ENCODE peak calls at places on chromosomes 16 and 17, in five cellular contexts. U is PC-3, B is GM23338, Z is pancreas, D is body of pancreas. W is an unnamed sample.

GRCh38 chr16:48047755-48048154 is 108.0 kb downstream of the ABCC12 start:
- DNase-seq in B (no peak), Z (no peak), D (no peak), U (no peak), W (no peak)

GRCh38 chr17:69761767-69762321 is 313.2 kb upstream of the KCNJ16 start:
- DNase-seq in D (no peak), Z (no peak), B (peak), U (peak), W (no peak)

GRCh38 chr16:48277158-48277557 is 29.8 kb upstream of the ABCC11 start:
- DNase-seq in Z (peak), B (no peak), D (peak), U (no peak), W (peak)

GRCh38 chr17:67829331-67829730 is 4.0 kb downstream of the BPTF start:
- DNase-seq in U (peak), B (peak), D (no peak), Z (no peak), W (no peak)

GRCh38 chr16:74769791-74770190 is 4.8 kb downstream of the FA2H start:
- DNase-seq in D (peak), U (no peak), B (no peak), Z (no peak), W (no peak)

GRCh38 chr16:4515611-4516233 is 22.9 kb downstream of the CDIP1 start:
- DNase-seq in U (no peak), D (no peak), Z (no peak), B (no peak), W (no peak)

GRCh38 chr17:40323731-40324650 is 15.0 kb downstream of the RARA start:
- DNase-seq in B (no peak), D (peak), Z (peak), U (peak), W (peak)

GRCh38 chr17:82103588-82104451 is 5.8 kb upstream of the FASN start:
- DNase-seq in U (peak), B (peak), Z (no peak), D (peak), W (peak)

GRCh38 chr16:50123417-50123816 is 29.7 kb upstream of the TENT4B start:
- DNase-seq in D (no peak), B (no peak), U (no peak), Z (no peak), W (no peak)

GRCh38 chr16:27767081-27767480 is 217.1 kb downstream of the KATNIP start:
- DNase-seq in U (no peak), B (no peak), D (no peak), Z (no peak), W (no peak)

GRCh38 chr16:87445486-87445885 is 47.3 kb downstream of the ZCCHC14 start:
- DNase-seq in Z (no peak), D (no peak), U (no peak), B (no peak), W (no peak)

GRCh38 chr16:89031715-89032659 is 55.0 kb upstream of the CBFA2T3 start:
- DNase-seq in U (no peak), B (no peak), D (no peak), Z (peak), W (peak)

GRCh38 chr16:29029168-29029994 is 44.5 kb downstream of the LAT start:
- DNase-seq in Z (no peak), B (peak), D (no peak), U (peak), W (no peak)

GRCh38 chr16:89360760-89361435 is 129.5 kb downstream of the ANKRD11 start:
- DNase-seq in U (no peak), Z (peak), B (no peak), D (peak), W (peak)

GRCh38 chr16:4371481-4372314 is at the start of gene VASN:
- DNase-seq in B (peak), D (peak), U (peak), Z (peak), W (peak)

GRCh38 chr17:3556905-3557767 is 476 bp downstream of the TRPV3 start:
- DNase-seq in Z (no peak), D (no peak), U (peak), B (no peak), W (no peak)

GRCh38 chr16:72033437-72033836 is 20.9 kb upstream of the HP start:
- DNase-seq in Z (no peak), D (no peak), B (no peak), U (no peak), W (no peak)

GRCh38 chr16:24997665-24998064 is 17.5 kb downstream of the ARHGAP17 start:
- DNase-seq in B (no peak), Z (no peak), U (no peak), D (no peak), W (no peak)

GRCh38 chr17:30450125-30451027 is 26.8 kb upstream of the GOSR1 start:
- DNase-seq in B (no peak), U (peak), D (no peak), Z (no peak), W (no peak)

GRCh38 chr16:64122177-64122576 is 999.7 kb downstream of the CDH11 start:
- DNase-seq in B (no peak), Z (no peak), D (no peak), U (peak), W (no peak)

GRCh38 chr16:50497592-50497991 is 50.6 kb upstream of the NKD1 start:
- DNase-seq in B (no peak), D (no peak), Z (no peak), U (no peak), W (no peak)

GRCh38 chr17:38912221-38912813 is 13.1 kb upstream of the LASP1NB start:
- DNase-seq in Z (peak), D (peak), B (no peak), U (no peak), W (peak)

GRCh38 chr17:39225308-39225973 is at the start of gene STAC2:
- DNase-seq in D (no peak), Z (no peak), B (no peak), U (no peak), W (no peak)

GRCh38 chr16:27820646-27821345 is 242.7 kb downstream of the GSG1L start:
- DNase-seq in D (no peak), B (no peak), U (no peak), Z (peak), W (no peak)

GRCh38 chr16:67000384-67001158 is 12.2 kb downstream of the CES4A start:
- DNase-seq in D (peak), U (peak), B (peak), Z (peak), W (peak)

GRCh38 chr17:42260318-42260717 is 15.9 kb downstream of the STAT5B start:
- DNase-seq in U (no peak), D (no peak), B (no peak), Z (no peak), W (no peak)

GRCh38 chr17:50060951-50061712 is 5.2 kb downstream of the ITGA3 start:
- DNase-seq in Z (no peak), B (no peak), U (peak), D (peak), W (peak)

DNA sequence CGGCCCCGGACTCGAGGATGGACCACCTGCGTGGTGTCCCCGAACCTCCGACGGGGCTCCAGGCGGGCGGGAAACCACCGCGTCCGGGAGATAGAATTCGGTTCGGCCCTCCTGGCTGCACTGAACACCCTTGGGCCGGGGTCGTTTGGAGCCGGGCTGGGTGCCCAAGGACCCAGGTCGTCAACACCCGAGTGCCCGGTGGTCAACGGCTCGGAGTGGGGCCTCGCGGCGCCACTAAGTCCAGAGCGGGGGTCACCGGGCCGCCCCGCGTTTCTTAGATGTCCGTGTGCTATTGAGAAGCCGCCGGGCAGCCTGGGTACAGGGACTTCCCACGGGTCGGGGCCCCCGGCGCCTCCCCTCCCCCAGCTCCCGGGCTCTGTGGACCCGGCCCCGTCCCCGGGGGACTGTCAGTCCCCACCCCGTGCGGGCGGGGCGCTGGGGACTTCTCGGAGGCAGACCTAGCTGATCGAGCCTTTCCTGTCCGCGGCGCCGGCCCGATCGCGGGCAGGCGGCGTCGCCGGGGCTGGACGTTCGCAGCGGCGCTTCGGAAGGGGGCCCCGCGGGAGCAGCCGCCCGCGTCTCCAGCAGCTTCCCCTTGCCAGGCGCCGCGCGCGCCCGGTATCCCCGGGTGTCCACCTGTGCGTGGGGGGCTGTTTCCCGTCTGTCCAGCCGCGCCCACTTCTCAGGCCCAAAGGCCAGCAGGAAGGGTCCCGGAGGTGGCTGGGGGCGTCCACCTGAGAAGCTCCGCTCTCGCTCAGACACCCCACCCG is 655 bp upstream of the NPTX1 start:
- DNase-seq in U (no peak), Z (peak), D (no peak), B (no peak), W (no peak)
- H3K4me3 ChIP-seq in U (peak), Z (peak), D (no peak), B (peak), W (peak)

GRCh38 chr17:76957600-76958464 is 89.6 kb downstream of the MGAT5B start:
- DNase-seq in B (peak), D (no peak), U (no peak), Z (no peak), W (no peak)
- H3K27ac ChIP-seq in B (peak), D (no peak), U (no peak), Z (no peak), W (no peak)

GRCh38 chr16:52547001-52547833 is at the start of gene TOX3:
- DNase-seq in Z (peak), B (peak), U (no peak), D (peak), W (peak)

GRCh38 chr16:52545544-52546262 is 1.2 kb downstream of the TOX3 start:
- DNase-seq in U (no peak), Z (peak), D (no peak), B (peak), W (no peak)

GRCh38 chr16:52543654-52544053 is 3.3 kb downstream of the TOX3 start:
- DNase-seq in U (no peak), D (no peak), Z (no peak), B (no peak), W (no peak)

GRCh38 chr16:52546291-52546941 is 527 bp downstream of the TOX3 start:
- DNase-seq in Z (peak), D (no peak), B (peak), U (no peak), W (no peak)

DNA sequence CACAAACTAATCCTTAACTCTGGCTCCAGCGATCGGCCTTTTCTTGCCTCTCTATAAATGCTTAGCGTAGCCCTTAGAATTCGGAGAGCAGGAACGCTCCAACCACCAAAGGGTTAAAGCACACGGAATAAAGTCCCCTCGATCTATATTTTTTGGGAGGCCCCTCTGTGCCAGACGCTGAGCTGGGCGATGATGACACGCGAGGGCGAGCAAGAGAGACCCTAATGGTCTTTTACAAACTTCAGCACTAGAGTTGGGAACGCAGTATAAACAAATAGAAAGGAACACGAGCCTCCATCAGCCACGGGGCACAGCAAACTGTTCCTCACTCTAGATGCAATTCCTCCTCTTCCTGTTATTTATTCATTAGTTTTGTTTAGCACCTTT is 1.8 kb downstream of the TOX3 start:
- DNase-seq in Z (no peak), U (no peak), D (no peak), B (peak), W (no peak)
- H3K4me3 ChIP-seq in Z (peak), U (no peak), D (peak), B (peak), W (peak)

DNA sequence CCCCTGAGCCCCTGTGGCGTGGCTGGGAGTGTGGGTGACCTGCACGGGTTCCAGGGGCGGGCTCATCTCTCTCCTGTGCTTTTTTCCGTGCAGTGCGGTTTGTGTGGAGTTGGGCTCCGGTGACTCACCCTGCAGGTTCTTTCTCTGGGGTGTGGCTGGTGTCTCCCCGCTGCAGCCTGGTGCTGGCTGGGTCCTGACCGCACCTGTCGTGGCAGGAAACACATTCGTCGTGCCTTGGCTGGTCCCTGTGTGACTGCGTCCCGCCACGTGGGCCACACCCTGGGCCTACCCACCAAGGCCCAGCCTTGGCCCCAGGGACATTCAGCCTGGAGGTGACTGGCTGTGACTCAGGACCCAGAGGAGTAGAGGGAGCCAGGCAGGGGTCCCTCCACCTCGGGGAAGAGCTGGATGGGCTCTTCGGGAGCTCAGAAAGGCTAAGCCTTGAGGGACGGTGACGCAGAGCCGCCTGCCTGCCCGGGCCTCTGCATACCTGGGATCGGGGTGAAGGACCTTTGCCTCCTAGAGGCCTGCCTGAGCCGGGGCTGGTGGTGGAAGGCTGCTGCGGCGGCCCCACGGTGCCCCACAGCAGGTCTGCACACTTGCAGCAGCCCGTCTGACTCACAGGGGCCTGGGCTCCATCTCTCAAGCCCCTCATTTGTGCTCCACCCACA is 7.8 kb downstream of the TRAF7 start:
- DNase-seq in D (no peak), U (peak), B (no peak), Z (no peak), W (peak)
- H3K27ac ChIP-seq in D (no peak), U (peak), B (peak), Z (no peak), W (peak)

GRCh38 chr17:6425407-6425806 is 9.5 kb downstream of the AIPL1 start:
- DNase-seq in D (no peak), Z (no peak), U (no peak), B (no peak), W (no peak)

GRCh38 chr17:6426356-6427101 is 8.4 kb downstream of the AIPL1 start:
- DNase-seq in B (no peak), U (no peak), D (no peak), Z (no peak), W (no peak)

GRCh38 chr17:6429266-6429665 is 5.7 kb downstream of the AIPL1 start:
- DNase-seq in U (no peak), Z (no peak), B (no peak), D (no peak), W (no peak)

GRCh38 chr17:6428207-6428965 is 6.5 kb downstream of the AIPL1 start:
- DNase-seq in D (no peak), B (no peak), Z (no peak), U (no peak), W (no peak)

GRCh38 chr17:6427284-6427781 is 7.6 kb downstream of the AIPL1 start:
- DNase-seq in B (no peak), U (peak), D (no peak), Z (no peak), W (no peak)
- H3K4me3 ChIP-seq in B (no peak), U (no peak), D (no peak), Z (no peak), W (no peak)

GRCh38 chr16:22934786-22935185 is 120.8 kb downstream of the HS3ST2 start:
- DNase-seq in D (no peak), Z (no peak), B (no peak), U (no peak), W (no peak)

GRCh38 chr16:22942812-22943211 is 128.8 kb downstream of the HS3ST2 start:
- DNase-seq in U (no peak), B (no peak), Z (no peak), D (no peak), W (no peak)

GRCh38 chr16:22937169-22937568 is 123.2 kb downstream of the HS3ST2 start:
- DNase-seq in U (no peak), B (no peak), Z (no peak), D (no peak), W (no peak)

GRCh38 chr16:22941970-22942501 is 128.1 kb downstream of the HS3ST2 start:
- DNase-seq in B (no peak), U (no peak), Z (no peak), D (no peak), W (no peak)

DNA sequence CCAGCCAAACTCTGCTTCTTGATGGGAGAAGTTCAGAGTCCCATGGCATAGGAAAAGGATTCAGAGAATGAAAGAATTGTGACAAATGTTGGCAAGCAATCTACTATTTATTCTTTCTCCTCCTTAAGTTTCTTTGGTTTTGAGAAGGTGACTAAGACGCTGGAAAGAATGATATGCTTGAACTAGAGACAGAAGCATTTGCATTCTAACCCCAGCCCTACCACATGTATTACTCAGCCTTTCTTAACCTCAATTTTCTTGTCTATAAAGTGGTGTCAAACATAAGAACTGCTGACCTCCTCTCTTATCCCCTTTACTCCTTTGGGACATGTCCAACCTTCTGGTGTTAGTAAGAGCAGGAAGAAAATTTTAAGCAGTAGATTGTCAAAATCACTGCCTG is 124.7 kb downstream of the HS3ST2 start:
- DNase-seq in B (no peak), U (peak), Z (no peak), D (no peak), W (no peak)
- H3K27ac ChIP-seq in B (peak), U (no peak), Z (no peak), D (no peak), W (no peak)

GRCh38 chr17:28665994-28666393 is 4.0 kb downstream of the SUPT6H start:
- DNase-seq in Z (no peak), U (no peak), B (no peak), D (no peak), W (no peak)

GRCh38 chr17:28661635-28662526 is at the start of the genes SDF2 and SUPT6H:
- DNase-seq in D (peak), Z (peak), U (peak), B (peak), W (peak)

GRCh38 chr17:28667870-28668269 is 5.9 kb downstream of the SUPT6H start:
- DNase-seq in Z (no peak), U (no peak), D (no peak), B (peak), W (no peak)

GRCh38 chr17:28662527-28662829 is 473 bp downstream of the SUPT6H start:
- DNase-seq in D (no peak), U (no peak), Z (no peak), B (no peak), W (no peak)

GRCh38 chr17:28663723-28664122 is 1.7 kb downstream of the SUPT6H start:
- DNase-seq in U (no peak), Z (no peak), D (no peak), B (no peak), W (no peak)
- H3K4me3 ChIP-seq in U (peak), Z (no peak), D (no peak), B (no peak), W (no peak)

GRCh38 chr16:84795338-84796053 is 24.3 kb upstream of the CRISPLD2 start:
- DNase-seq in D (peak), U (no peak), B (peak), Z (no peak), W (peak)
- H3K27ac ChIP-seq in D (no peak), U (no peak), B (no peak), Z (no peak), W (peak)

GRCh38 chr17:77527836-77528505 is 387.2 kb downstream of the SEC14L1 start:
- DNase-seq in U (no peak), B (no peak), D (no peak), Z (peak), W (no peak)
- H3K4me3 ChIP-seq in U (no peak), B (peak), D (no peak), Z (no peak), W (no peak)

W was measured in transverse colon.